ENCODE peak calls at places on chromosomes 5 and 9, in five cellular contexts. U is anterior cingulate cortex; O is C1 segment of cervical spinal cord; M is ELR; A is activated naive CD8-positive, alpha-beta T cell treated with anti-CD3 and anti-CD28 coated beads, Interleukin-2, amount 50 U/mL, for 24 hours. V is an unnamed sample.
A peak's percentile ranks its signal among the peaks of the same experiment; 100 is the strongest.

GRCh38 chr9:26426732-26427131 is 465.9 kb downstream of the CAAP1 start:
- DNase-seq in U (no peak), O (no peak), M (no peak), A (no peak), V (no peak)

GRCh38 chr9:6761306-6761705 is 3.5 kb downstream of the KDM4C start:
- DNase-seq in U (no peak), O (no peak), M (no peak), A (no peak), V (no peak)

GRCh38 chr9:18202924-18203323 is 271.0 kb upstream of the ADAMTSL1 start:
- DNase-seq in U (no peak), O (no peak), M (no peak), A (no peak), V (no peak)

GRCh38 chr5:21236896-21237830 is 1249.2 kb upstream of the CDH18 start:
- DNase-seq in U (no peak), O (no peak), M (peak; percentile 13), A (no peak), V (no peak)

GRCh38 chr5:130836729-130837660 is 328.1 kb downstream of the HINT1 start:
- DNase-seq in U (no peak), O (no peak), M (peak; percentile 4), A (no peak), V (no peak)

GRCh38 chr9:14710804-14711203 is 11.7 kb downstream of the CER1 start:
- DNase-seq in U (no peak), O (no peak), M (peak; percentile 75), A (no peak), V (no peak)

GRCh38 chr9:89923961-89924504 is 319.2 kb downstream of the GADD45G start:
- DNase-seq in U (no peak), O (no peak), M (no peak), A (peak; percentile 73), V (peak; percentile 7)

GRCh38 chr9:7403839-7404238 is 395.7 kb downstream of the DMAC1 start:
- DNase-seq in U (no peak), O (no peak), M (no peak), A (no peak), V (no peak)

GRCh38 chr9:89435315-89435823 is 62.5 kb downstream of the SEMA4D start:
- DNase-seq in U (no peak), O (no peak), M (no peak), A (no peak), V (no peak)

GRCh38 chr9:134724231-134724911 is 82.8 kb downstream of the COL5A1 start:
- DNase-seq in U (no peak), O (no peak), M (peak; percentile 40), A (no peak), V (no peak)

GRCh38 chr5:75037106-75037505 is 15.3 kb downstream of the GCNT4 start:
- DNase-seq in U (no peak), O (no peak), M (peak; percentile 76), A (peak; percentile 33), V (peak; percentile 11)

GRCh38 chr9:948497-948896 is 28.0 kb upstream of the DMRT3 start:
- DNase-seq in U (no peak), O (no peak), M (no peak), A (no peak), V (no peak)

GRCh38 chr9:21750021-21750735 is 52.3 kb upstream of the MTAP start:
- DNase-seq in U (no peak), O (no peak), M (no peak), A (no peak), V (no peak)

GRCh38 chr5:88690619-88691560 is 192.1 kb downstream of the MEF2C start:
- DNase-seq in U (peak; percentile 41), O (peak; percentile 53), M (peak; percentile 68), A (peak; percentile 70), V (peak; percentile 74)

GRCh38 chr5:53071738-53072137 is 37.8 kb downstream of the MOCS2 start:
- DNase-seq in U (no peak), O (no peak), M (peak; percentile 62), A (no peak), V (no peak)

GRCh38 chr9:106891286-106891685 is 28.3 kb downstream of the ZNF462 start:
- DNase-seq in U (no peak), O (no peak), M (no peak), A (no peak), V (no peak)

GRCh38 chr9:118109542-118109941 is 405.3 kb downstream of the TLR4 start:
- DNase-seq in U (no peak), O (no peak), M (no peak), A (no peak), V (no peak)

GRCh38 chr5:103582364-103582763 is 19.8 kb upstream of the NUDT12 start:
- DNase-seq in U (no peak), O (no peak), M (peak; percentile 69), A (peak; percentile 5), V (peak; percentile 51)

GRCh38 chr5:133257977-133258376 is 206.2 kb downstream of the HSPA4 start:
- DNase-seq in U (no peak), O (no peak), M (no peak), A (no peak), V (no peak)

GRCh38 chr9:28289732-28290131 is 716.5 kb upstream of the C9orf72 start:
- DNase-seq in U (no peak), O (no peak), M (no peak), A (no peak), V (no peak)

GRCh38 chr5:39216621-39217020 is 2.7 kb downstream of the FYB1 start:
- DNase-seq in U (no peak), O (no peak), M (no peak), A (no peak), V (no peak)

GRCh38 chr5:36494028-36494427 is 112.4 kb upstream of the SLC1A3 start:
- DNase-seq in U (no peak), O (no peak), M (no peak), A (no peak), V (no peak)

GRCh38 chr9:70374962-70375618 is 39.4 kb downstream of the KLF9 start:
- DNase-seq in U (no peak), O (no peak), M (no peak), A (no peak), V (no peak)

GRCh38 chr9:121819511-121820231 is 168.2 kb downstream of the DAB2IP start:
- DNase-seq in U (no peak), O (no peak), M (peak; percentile 55), A (no peak), V (peak; percentile 64)

GRCh38 chr9:27714388-27714787 is 141.1 kb upstream of the C9orf72 start:
- DNase-seq in U (no peak), O (no peak), M (no peak), A (no peak), V (no peak)

GRCh38 chr9:89917861-89918260 is 313.0 kb downstream of the GADD45G start:
- DNase-seq in U (no peak), O (no peak), M (no peak), A (no peak), V (no peak)

V was measured in NB4.